ENCODE peak calls at places on chromosomes 7 and 10, in ten cellular contexts. D, C, H, M, A, G, V, W, P and J are unnamed samples.

GRCh38 chr10:77820349-77820748 is 106.2 kb downstream of the DLG5 start:
- DNase-seq in D (no peak), C (no peak), H (no peak), M (no peak), A (no peak), G (no peak), V (no peak), W (no peak), P (no peak), J (no peak)

GRCh38 chr7:70707823-70708243 is 424.1 kb upstream of the GALNT17 start:
- DNase-seq in D (no peak), C (no peak), H (no peak), M (no peak), A (no peak), G (no peak), V (no peak), W (no peak), P (no peak), J (no peak)

GRCh38 chr7:117562732-117563131 is 82.9 kb downstream of the CFTR start:
- DNase-seq in D (no peak), C (no peak), H (no peak), M (no peak), A (no peak), G (no peak), V (no peak), W (no peak), P (no peak), J (no peak)

GRCh38 chr10:20742737-20743136 is 154.4 kb downstream of the NEBL start:
- DNase-seq in D (no peak), C (no peak), H (no peak), M (no peak), A (no peak), G (no peak), V (no peak), W (no peak), P (no peak), J (no peak)

GRCh38 chr10:131676448-131676847 is 224.4 kb upstream of the PPP2R2D start:
- DNase-seq in D (no peak), C (no peak), H (no peak), M (no peak), A (no peak), G (no peak), V (no peak), W (no peak), P (no peak), J (no peak)

GRCh38 chr10:28246023-28246422 is 56.8 kb downstream of the MPP7 start:
- DNase-seq in D (no peak), C (no peak), H (no peak), M (no peak), A (no peak), G (no peak), V (no peak), W (no peak), P (no peak), J (no peak)

GRCh38 chr7:70884446-70884764 is 247.5 kb upstream of the GALNT17 start:
- DNase-seq in D (no peak), C (no peak), H (no peak), M (no peak), A (no peak), G (peak; percentile 76), V (no peak), W (no peak), P (no peak), J (no peak)

GRCh38 chr7:80463272-80463920 is 48.5 kb downstream of the GNAT3 start:
- DNase-seq in D (no peak), C (no peak), H (peak; percentile 77), M (no peak), A (no peak), G (no peak), V (no peak), W (no peak), P (no peak), J (no peak)

GRCh38 chr7:117185124-117185523 is 137.7 kb downstream of the WNT2 start:
- DNase-seq in D (no peak), C (no peak), H (no peak), M (no peak), A (no peak), G (no peak), V (no peak), W (no peak), P (no peak), J (no peak)

GRCh38 chr10:103493362-103493871 is at the start of gene NEURL1:
- DNase-seq in D (no peak), C (peak; percentile 55), H (no peak), M (no peak), A (no peak), G (peak; percentile 90), V (peak; percentile 66), W (no peak), P (no peak), J (no peak)

GRCh38 chr7:133688483-133689239 is 435.8 kb downstream of the EXOC4 start:
- DNase-seq in D (no peak), C (no peak), H (no peak), M (no peak), A (no peak), G (no peak), V (no peak), W (no peak), P (no peak), J (peak; percentile 41)

GRCh38 chr7:95104739-95105138 is 197.3 kb downstream of the PPP1R9A start:
- DNase-seq in D (no peak), C (no peak), H (no peak), M (no peak), A (peak; percentile 87), G (no peak), V (no peak), W (no peak), P (no peak), J (no peak)

GRCh38 chr10:34489973-34490372 is 325.1 kb downstream of the PARD3 start:
- DNase-seq in D (no peak), C (peak; percentile 14), H (no peak), M (no peak), A (no peak), G (no peak), V (no peak), W (peak; percentile 8), P (no peak), J (peak; percentile 33)

GRCh38 chr7:27842094-27842493 is 102.1 kb downstream of the TAX1BP1 start:
- DNase-seq in D (no peak), C (peak; percentile 50), H (no peak), M (no peak), A (no peak), G (peak; percentile 26), V (no peak), W (no peak), P (no peak), J (no peak)

GRCh38 chr10:132532174-132532573 is 5.4 kb upstream of the INPP5A start:
- DNase-seq in D (no peak), C (no peak), H (no peak), M (no peak), A (no peak), G (no peak), V (no peak), W (no peak), P (peak; percentile 12), J (no peak)

GRCh38 chr7:116341222-116341907 is 131.0 kb downstream of the TES start:
- DNase-seq in D (no peak), C (peak; percentile 78), H (no peak), M (no peak), A (no peak), G (no peak), V (no peak), W (no peak), P (no peak), J (no peak)

GRCh38 chr7:35969055-35969454 is 168.2 kb downstream of the SEPTIN7 start:
- DNase-seq in D (no peak), C (peak; percentile 16), H (no peak), M (no peak), A (no peak), G (no peak), V (no peak), W (no peak), P (no peak), J (no peak)

GRCh38 chr7:31371621-31372020 is 31.1 kb upstream of the NEUROD6 start:
- DNase-seq in D (no peak), C (no peak), H (no peak), M (no peak), A (no peak), G (peak; percentile 25), V (no peak), W (no peak), P (no peak), J (no peak)
- H3K4me3 ChIP-seq in D (no peak overlapping the region), C (no peak overlapping the region), H (no peak overlapping the region), M (no peak overlapping the region), A (no peak overlapping the region), G (no peak overlapping the region), V (no peak overlapping the region), W (no peak overlapping the region), P (no peak overlapping the region), J (no peak overlapping the region)

DNA sequence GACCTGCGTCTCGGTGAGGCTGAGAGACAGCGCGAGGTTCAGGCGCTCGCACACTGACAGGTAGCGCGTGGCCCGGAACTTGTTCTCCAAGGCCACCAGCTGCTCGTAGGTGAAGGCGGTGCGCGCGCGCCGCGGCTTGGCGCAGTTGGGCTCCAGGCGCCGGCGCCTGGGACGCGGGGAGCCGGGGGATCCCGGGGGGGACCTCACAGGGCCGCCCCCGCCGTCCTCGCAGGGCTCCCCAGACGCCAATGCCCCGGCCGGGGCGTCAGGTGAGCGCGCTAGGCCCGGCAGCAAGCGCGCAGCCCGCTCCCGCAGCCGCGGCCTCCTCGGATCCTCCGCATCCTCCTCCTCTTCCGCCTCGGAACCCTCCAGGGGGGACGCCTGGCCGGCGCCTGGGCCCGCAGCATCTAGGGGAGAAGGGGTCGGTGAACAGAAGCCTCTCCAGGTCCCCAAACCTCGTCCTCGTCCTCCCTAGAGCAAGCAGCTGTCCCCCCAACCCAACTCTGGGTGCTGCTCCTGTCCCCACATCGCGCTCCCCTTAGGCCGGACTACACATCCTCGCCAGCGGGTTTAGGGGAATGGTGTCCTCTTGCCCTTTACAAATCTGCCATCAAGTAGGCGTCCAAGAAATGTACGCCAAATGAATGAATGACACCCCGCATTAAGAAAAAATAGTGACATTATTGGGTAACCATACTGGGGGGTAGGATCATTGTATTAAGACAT is 1.9 kb downstream of the NKX1-2 start:
- DNase-seq in D (no peak), C (no peak), H (no peak), M (no peak), A (no peak), G (peak; percentile 84), V (no peak), W (no peak), P (no peak), J (no peak)
- H3K4me3 ChIP-seq in D (peak overlapping the region; percentile 37), C (peak overlapping the region; percentile 19), H (no peak overlapping the region), M (no peak overlapping the region), A (peak overlapping the region; percentile 8), G (peak overlapping the region; percentile 81), V (peak overlapping the region; percentile 68), W (no peak overlapping the region), P (peak overlapping the region; percentile 59), J (no peak overlapping the region)

DNA sequence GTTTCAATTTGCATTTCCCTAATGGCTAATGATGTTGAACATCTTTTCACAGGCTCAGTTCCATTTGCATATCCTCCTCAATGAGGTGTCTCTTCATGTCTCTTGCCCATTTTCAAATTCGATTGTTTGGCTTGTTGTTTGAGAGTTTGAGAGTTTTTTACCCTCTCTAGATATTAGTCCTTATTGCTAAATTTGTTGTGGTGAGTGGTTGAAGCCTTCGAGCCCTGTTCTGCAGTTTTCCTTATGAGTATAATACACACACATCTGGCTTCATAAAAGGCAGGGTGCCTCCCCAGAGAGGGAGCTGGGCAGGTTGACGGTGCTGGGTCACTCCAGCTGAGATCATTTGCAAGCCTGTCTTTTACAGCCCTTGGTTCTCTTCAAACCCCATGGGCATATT is 65.1 kb downstream of the RGS10 start:
- DNase-seq in D (no peak), C (no peak), H (no peak), M (no peak), A (no peak), G (no peak), V (no peak), W (no peak), P (no peak), J (no peak)
- H3K4me3 ChIP-seq in D (no peak overlapping the region), C (no peak overlapping the region), H (no peak overlapping the region), M (no peak overlapping the region), A (no peak overlapping the region), G (no peak overlapping the region), V (no peak overlapping the region), W (no peak overlapping the region), P (no peak overlapping the region), J (no peak overlapping the region)

GRCh38 chr7:157352506-157352905 is 15.7 kb downstream of the DNAJB6 start:
- DNase-seq in D (no peak), C (no peak), H (no peak), M (no peak), A (no peak), G (no peak), V (no peak), W (no peak), P (no peak), J (no peak)
- H3K4me3 ChIP-seq in D (no peak overlapping the region), C (no peak overlapping the region), H (no peak overlapping the region), M (no peak overlapping the region), A (no peak overlapping the region), G (peak overlapping the region; percentile 28), V (no peak overlapping the region), W (no peak overlapping the region), P (no peak overlapping the region), J (no peak overlapping the region)